ENCODE peak calls at places on chromosomes 7 and 10, in ten cellular contexts. P is cardiac fibroblast, G is NCI-H1930, C is HTR-8/SVneo, W is KG1, J is aorta, N is ELR, R is iPS DF 6.9, Y is NCI-H1092, E is SJSA1. T is an unnamed sample.

GRCh38 chr7:16889851-16890443 is 8.2 kb upstream of the AGR3 start:
- DNase-seq in P (no peak), G (no peak), C (no peak), W (no peak), J (no peak), N (peak), R (no peak), Y (no peak), E (no peak), T (no peak)

GRCh38 chr10:112389147-112389822 is 15.4 kb downstream of the ACSL5 start:
- DNase-seq in P (peak), G (no peak), C (no peak), W (peak), J (peak), N (peak), R (no peak), Y (no peak), E (peak), T (no peak)

GRCh38 chr7:48426331-48426965 is 255.2 kb downstream of the ABCA13 start:
- DNase-seq in P (no peak), G (no peak), C (no peak), W (no peak), J (no peak), N (no peak), R (no peak), Y (no peak), E (no peak), T (no peak)

GRCh38 chr10:15805395-15806058 is 54.8 kb downstream of the MINDY3 start:
- DNase-seq in P (no peak), G (no peak), C (no peak), W (no peak), J (no peak), N (no peak), R (no peak), Y (no peak), E (no peak), T (no peak)

GRCh38 chr7:76371396-76371795 is 12.6 kb upstream of the YWHAG start:
- DNase-seq in P (no peak), G (no peak), C (no peak), W (no peak), J (no peak), N (no peak), R (no peak), Y (no peak), E (no peak), T (no peak)

GRCh38 chr10:60234531-60234930 is 155.1 kb downstream of the ANK3 start:
- DNase-seq in P (no peak), G (no peak), C (no peak), W (no peak), J (no peak), N (no peak), R (no peak), Y (no peak), E (no peak), T (no peak)

GRCh38 chr7:29612596-29612995 is 49.0 kb downstream of the PRR15 start:
- DNase-seq in P (peak), G (no peak), C (no peak), W (no peak), J (no peak), N (no peak), R (no peak), Y (no peak), E (no peak), T (no peak)

GRCh38 chr10:78260675-78261074 is 227.0 kb downstream of the RPS24 start:
- DNase-seq in P (no peak), G (no peak), C (no peak), W (no peak), J (no peak), N (no peak), R (no peak), Y (no peak), E (no peak), T (no peak)

GRCh38 chr10:62386401-62387320 is 12.5 kb downstream of the ZNF365 start:
- DNase-seq in P (peak), G (no peak), C (no peak), W (no peak), J (no peak), N (peak), R (no peak), Y (no peak), E (no peak), T (no peak)

GRCh38 chr7:98329974-98330373 is 48.5 kb downstream of the BRI3 start:
- DNase-seq in P (peak), G (no peak), C (no peak), W (no peak), J (no peak), N (no peak), R (no peak), Y (no peak), E (no peak), T (no peak)

GRCh38 chr7:26681819-26682418 is 182.5 kb downstream of the SKAP2 start:
- DNase-seq in P (peak), G (no peak), C (no peak), W (peak), J (no peak), N (peak), R (no peak), Y (peak), E (no peak), T (no peak)